ENCODE peak calls at places on chromosomes 16 and 17, in five cellular contexts. C, R, J, D and L are unnamed samples.

GRCh38 chr17:42989726-42990652 is 8.2 kb upstream of the RPL27 start:
- DNase-seq in C (peak), R (no peak), J (no peak), D (no peak), L (no peak)

GRCh38 chr16:19130385-19130784 is 16.6 kb downstream of the ITPRIPL2 start:
- DNase-seq in C (no peak), R (no peak), J (no peak), D (no peak), L (no peak)

GRCh38 chr17:63369233-63369632 is 76.9 kb downstream of the CYB561 start:
- DNase-seq in C (peak), R (no peak), J (no peak), D (no peak), L (no peak)

GRCh38 chr16:12426122-12426521 is 377.6 kb downstream of the CPPED1 start:
- DNase-seq in C (peak), R (no peak), J (no peak), D (no peak), L (no peak)

GRCh38 chr16:66740533-66740932 is 10.9 kb downstream of the DYNC1LI2 start:
- DNase-seq in C (no peak), R (no peak), J (no peak), D (no peak), L (no peak)

GRCh38 chr16:86258713-86259112 is 251.6 kb upstream of the FOXF1 start:
- DNase-seq in C (no peak), R (no peak), J (no peak), D (no peak), L (no peak)

GRCh38 chr17:296906-297690 is 55.5 kb downstream of the RPH3AL start:
- DNase-seq in C (no peak), R (peak), J (no peak), D (no peak), L (no peak)

GRCh38 chr16:30615358-30616076 is 5.3 kb upstream of the ZNF689 start:
- DNase-seq in C (no peak), R (peak), J (peak), D (no peak), L (peak)

GRCh38 chr17:68456529-68457167 is 648 bp downstream of the WIPI1 start:
- DNase-seq in C (peak), R (peak), J (peak), D (peak), L (peak)

GRCh38 chr16:65071371-65072311 is 50.2 kb downstream of the CDH11 start:
- DNase-seq in C (peak), R (peak), J (no peak), D (no peak), L (no peak)

GRCh38 chr16:5328546-5328945 is 231.0 kb upstream of the EEF2KMT start:
- DNase-seq in C (no peak), R (no peak), J (no peak), D (no peak), L (no peak)

GRCh38 chr16:85525464-85526117 is 87.5 kb upstream of the GSE1 start:
- DNase-seq in C (no peak), R (no peak), J (no peak), D (no peak), L (no peak)

GRCh38 chr16:4217246-4218131 is 24.4 kb downstream of the SRL start:
- DNase-seq in C (no peak), R (peak), J (no peak), D (no peak), L (no peak)

GRCh38 chr17:28147026-28147425 is 104.5 kb downstream of the NLK start:
- DNase-seq in C (no peak), R (no peak), J (no peak), D (no peak), L (no peak)

GRCh38 chr16:89309438-89310122 is 92.1 kb downstream of the ZNF778 start:
- DNase-seq in C (no peak), R (no peak), J (no peak), D (no peak), L (no peak)

GRCh38 chr17:21033350-21033749 is 9.5 kb downstream of the USP22 start:
- DNase-seq in C (no peak), R (no peak), J (no peak), D (no peak), L (no peak)

GRCh38 chr16:87933140-87933495 is 3.2 kb downstream of the CA5A start:
- DNase-seq in C (no peak), R (no peak), J (no peak), D (no peak), L (no peak)

GRCh38 chr16:87929986-87930385 is 6.3 kb downstream of the CA5A start:
- DNase-seq in C (no peak), R (no peak), J (no peak), D (no peak), L (no peak)

GRCh38 chr16:87927195-87927562 is 9.2 kb downstream of the CA5A start:
- DNase-seq in C (no peak), R (no peak), J (no peak), D (no peak), L (no peak)

GRCh38 chr16:87931504-87931903 is 4.8 kb downstream of the CA5A start:
- DNase-seq in C (no peak), R (no peak), J (no peak), D (no peak), L (no peak)

GRCh38 chr16:87930456-87930855 is 5.9 kb downstream of the CA5A start:
- DNase-seq in C (no peak), R (no peak), J (no peak), D (no peak), L (no peak)
- TF ChIP-seq CTCF in C (peak), R (no peak), J (peak), D (no peak), L (peak)

DNA sequence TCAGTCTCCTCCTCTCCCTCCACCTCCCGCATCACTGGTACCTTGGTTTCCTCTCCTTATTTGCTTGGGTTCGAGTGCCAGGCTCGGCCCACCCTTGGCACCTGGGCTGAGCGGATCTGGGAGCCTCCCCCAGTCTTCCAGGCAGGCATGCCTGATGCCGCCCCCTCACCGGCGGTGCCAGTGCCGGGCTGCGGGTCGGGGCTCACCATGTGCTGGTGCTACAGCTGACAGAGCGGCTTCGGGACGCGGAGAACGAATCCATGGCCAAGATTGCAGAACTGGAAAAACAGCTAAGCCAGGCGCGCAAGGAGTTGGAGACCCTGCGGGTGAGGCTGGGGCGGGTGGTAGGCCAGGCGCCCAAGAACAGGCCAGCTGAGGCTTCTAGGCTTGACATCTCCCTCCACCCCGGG is 19.2 kb downstream of the FMNL1 start:
- DNase-seq in C (no peak), R (no peak), J (no peak), D (no peak), L (no peak)
- TF ChIP-seq CTCF in C (no peak), R (no peak), J (no peak), D (no peak), L (no peak)

GRCh38 chr16:51971184-51971583 is 575.8 kb downstream of the TOX3 start:
- DNase-seq in C (peak), R (no peak), J (peak), D (no peak), L (no peak)
- TF ChIP-seq CTCF in C (peak), R (no peak), J (peak), D (peak), L (peak)

GRCh38 chr16:50209548-50210265 is 56.6 kb downstream of the TENT4B start:
- DNase-seq in C (no peak), R (no peak), J (no peak), D (no peak), L (no peak)

GRCh38 chr16:50213939-50214519 is 52.3 kb upstream of the ADCY7 start:
- DNase-seq in C (peak), R (no peak), J (no peak), D (no peak), L (peak)

GRCh38 chr16:50208460-50208931 is 55.4 kb downstream of the TENT4B start:
- DNase-seq in C (peak), R (no peak), J (no peak), D (no peak), L (no peak)

GRCh38 chr16:50207652-50208051 is 54.5 kb downstream of the TENT4B start:
- DNase-seq in C (peak), R (no peak), J (no peak), D (no peak), L (no peak)

GRCh38 chr16:50210266-50211038 is 55.9 kb upstream of the ADCY7 start:
- DNase-seq in C (peak), R (peak), J (peak), D (peak), L (peak)
- TF ChIP-seq CTCF in C (peak), R (peak), J (peak), D (peak), L (peak)

GRCh38 chr17:73234746-73235145 is 26.9 kb downstream of the CPSF4L start:
- DNase-seq in C (no peak), R (no peak), J (no peak), D (no peak), L (no peak)

GRCh38 chr17:73231363-73231762 is 30.3 kb downstream of the CPSF4L start:
- DNase-seq in C (peak), R (no peak), J (peak), D (no peak), L (no peak)

GRCh38 chr17:73230088-73230487 is 31.6 kb downstream of the CPSF4L start:
- DNase-seq in C (no peak), R (no peak), J (no peak), D (no peak), L (no peak)

GRCh38 chr17:73232587-73233373 is 28.9 kb downstream of the CPSF4L start:
- DNase-seq in C (peak), R (peak), J (peak), D (no peak), L (no peak)

GRCh38 chr17:73231841-73232586 is 29.7 kb downstream of the CPSF4L start:
- DNase-seq in C (peak), R (peak), J (peak), D (peak), L (peak)
- TF ChIP-seq CTCF in C (peak), R (peak), J (no peak), D (peak), L (peak)

GRCh38 chr17:70905796-70906195 is 736.5 kb downstream of the KCNJ2 start:
- DNase-seq in C (peak), R (no peak), J (no peak), D (peak), L (peak)

GRCh38 chr17:70906808-70907207 is 737.5 kb downstream of the KCNJ2 start:
- DNase-seq in C (no peak), R (no peak), J (no peak), D (peak), L (no peak)

GRCh38 chr17:70896843-70897242 is 727.5 kb downstream of the KCNJ2 start:
- DNase-seq in C (peak), R (no peak), J (no peak), D (no peak), L (no peak)

GRCh38 chr17:70901870-70902269 is 732.5 kb downstream of the KCNJ2 start:
- DNase-seq in C (no peak), R (no peak), J (no peak), D (no peak), L (no peak)
- TF ChIP-seq CTCF in C (peak), R (no peak), J (no peak), D (no peak), L (peak)

DNA sequence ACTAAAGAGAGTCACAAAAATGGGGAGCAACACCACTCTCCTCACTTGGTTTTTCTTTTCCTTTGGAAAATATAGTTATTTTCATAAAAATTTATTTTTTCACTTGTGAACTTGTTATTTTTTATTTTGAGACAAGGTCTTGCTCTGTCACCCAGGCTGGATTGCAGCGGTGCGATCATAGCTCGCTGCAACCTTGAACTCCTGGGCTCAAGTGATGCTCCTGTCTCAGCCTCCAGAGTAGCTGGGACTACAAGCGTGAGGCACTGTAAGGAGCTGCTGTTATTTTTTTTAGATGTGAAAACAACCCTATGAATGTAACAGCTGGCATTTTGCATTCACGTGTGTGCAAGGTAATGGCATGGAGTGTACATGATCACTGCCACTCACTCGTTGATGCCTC is 24.9 kb downstream of the LRRC75A start:
- DNase-seq in C (no peak), R (no peak), J (no peak), D (no peak), L (no peak)
- TF ChIP-seq CTCF in C (no peak), R (no peak), J (no peak), D (no peak), L (no peak)

GRCh38 chr16:50178397-50179018 is 25.4 kb downstream of the TENT4B start:
- DNase-seq in C (no peak), R (no peak), J (no peak), D (no peak), L (no peak)

GRCh38 chr16:50167603-50168002 is 14.5 kb downstream of the TENT4B start:
- DNase-seq in C (no peak), R (no peak), J (no peak), D (no peak), L (no peak)

GRCh38 chr16:50169555-50170096 is 16.5 kb downstream of the TENT4B start:
- DNase-seq in C (no peak), R (no peak), J (no peak), D (no peak), L (no peak)

GRCh38 chr16:50172195-50172922 is 19.3 kb downstream of the TENT4B start:
- DNase-seq in C (no peak), R (no peak), J (no peak), D (no peak), L (no peak)

DNA sequence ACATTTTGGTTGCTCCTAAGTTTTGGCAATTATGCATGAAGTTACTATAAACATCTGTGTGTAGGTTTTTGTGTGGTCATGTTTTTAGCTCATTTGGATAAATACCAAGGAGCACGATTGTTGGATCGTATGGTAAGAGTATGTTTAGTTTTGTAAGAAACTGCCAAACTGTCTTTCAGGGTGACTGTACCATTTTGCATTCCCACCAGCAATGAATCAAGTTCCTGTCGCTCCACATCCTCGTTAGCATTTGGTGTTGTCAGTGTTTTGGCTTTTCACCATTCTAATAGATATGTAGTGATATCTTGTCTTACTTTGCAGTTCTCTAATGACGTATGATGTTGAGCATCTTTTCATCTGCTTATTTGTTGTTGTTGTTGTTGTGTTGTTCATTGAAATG is 20.2 kb downstream of the TENT4B start:
- DNase-seq in C (no peak), R (no peak), J (no peak), D (no peak), L (no peak)
- TF ChIP-seq CTCF in C (no peak), R (no peak), J (no peak), D (no peak), L (no peak)

GRCh38 chr17:38713456-38713855 is 8.4 kb downstream of the MLLT6 start:
- DNase-seq in C (no peak), R (no peak), J (no peak), D (no peak), L (no peak)
- TF ChIP-seq CTCF in C (no peak), R (no peak), J (no peak), D (no peak), L (no peak)

GRCh38 chr16:1320658-1321240 is 11.3 kb downstream of the UBE2I start:
- DNase-seq in C (no peak), R (no peak), J (no peak), D (no peak), L (no peak)
- TF ChIP-seq CTCF in C (no peak), R (no peak), J (no peak), D (no peak), L (no peak)